ENCODE peak calls at places on chromosome 1, in seven cellular contexts. One of them, this sample, is unnamed.

GRCh38 chr1:147717051-147717705 is 43.2 kb downstream of the GJA5 start:
- DNase-seq in NCI-H748 treated with DMSO at 0.1 percent for 48 hours: peak; percentile 28
- DNase-seq in activated naive CD4-positive, alpha-beta T cell: no peak
- DNase-seq in activated T-cell treated with anti-CD3 and anti-CD28 coated beads for 1 hour: no peak
- DNase-seq in activated T-helper 1 cell treated with anti-CD3 and anti-CD28 coated beads, Interleukin-12 subunit alpha, Interleukin-12 subunit beta, Interleukin-2, Interleukin-4 antibody, amounts not matched to agents 30 ng/mL and 10 ng/mL and 1 ng/mL, durations not matched to agents 14 hours and 24 hours and 36 hours: no peak
- DNase-seq in kidney epithelial cell: peak; percentile 94
- DNase-seq in right lobe of liver: no peak
- DNase-seq in this sample: no peak

GRCh38 chr1:12383001-12383400 is 153.2 kb downstream of the VPS13D start:
- DNase-seq in NCI-H748 treated with DMSO at 0.1 percent for 48 hours: no peak
- DNase-seq in activated naive CD4-positive, alpha-beta T cell: no peak
- DNase-seq in activated T-cell treated with anti-CD3 and anti-CD28 coated beads for 1 hour: no peak
- DNase-seq in activated T-helper 1 cell treated with anti-CD3 and anti-CD28 coated beads, Interleukin-12 subunit alpha, Interleukin-12 subunit beta, Interleukin-2, Interleukin-4 antibody, amounts not matched to agents 30 ng/mL and 10 ng/mL and 1 ng/mL, durations not matched to agents 14 hours and 24 hours and 36 hours: no peak
- DNase-seq in kidney epithelial cell: no peak
- DNase-seq in right lobe of liver: no peak
- DNase-seq in this sample: no peak

GRCh38 chr1:31714442-31715096 is 10.8 kb upstream of the COL16A1 start:
- DNase-seq in NCI-H748 treated with DMSO at 0.1 percent for 48 hours: peak; percentile 35
- DNase-seq in activated naive CD4-positive, alpha-beta T cell: peak; percentile 23
- DNase-seq in activated T-cell treated with anti-CD3 and anti-CD28 coated beads for 1 hour: peak; percentile 21
- DNase-seq in activated T-helper 1 cell treated with anti-CD3 and anti-CD28 coated beads, Interleukin-12 subunit alpha, Interleukin-12 subunit beta, Interleukin-2, Interleukin-4 antibody, amounts not matched to agents 30 ng/mL and 10 ng/mL and 1 ng/mL, durations not matched to agents 14 hours and 24 hours and 36 hours: no peak
- DNase-seq in kidney epithelial cell: no peak
- DNase-seq in right lobe of liver: peak; percentile 40
- DNase-seq in this sample: no peak

GRCh38 chr1:230381564-230381963 is 44.6 kb downstream of the PGBD5 start:
- DNase-seq in NCI-H748 treated with DMSO at 0.1 percent for 48 hours: no peak
- DNase-seq in activated naive CD4-positive, alpha-beta T cell: no peak
- DNase-seq in activated T-cell treated with anti-CD3 and anti-CD28 coated beads for 1 hour: no peak
- DNase-seq in activated T-helper 1 cell treated with anti-CD3 and anti-CD28 coated beads, Interleukin-12 subunit alpha, Interleukin-12 subunit beta, Interleukin-2, Interleukin-4 antibody, amounts not matched to agents 30 ng/mL and 10 ng/mL and 1 ng/mL, durations not matched to agents 14 hours and 24 hours and 36 hours: no peak
- DNase-seq in kidney epithelial cell: no peak
- DNase-seq in right lobe of liver: no peak
- DNase-seq in this sample: no peak

GRCh38 chr1:115179397-115179835 is 90.1 kb upstream of the TSPAN2 start:
- DNase-seq in NCI-H748 treated with DMSO at 0.1 percent for 48 hours: no peak
- DNase-seq in activated naive CD4-positive, alpha-beta T cell: no peak
- DNase-seq in activated T-cell treated with anti-CD3 and anti-CD28 coated beads for 1 hour: no peak
- DNase-seq in activated T-helper 1 cell treated with anti-CD3 and anti-CD28 coated beads, Interleukin-12 subunit alpha, Interleukin-12 subunit beta, Interleukin-2, Interleukin-4 antibody, amounts not matched to agents 30 ng/mL and 10 ng/mL and 1 ng/mL, durations not matched to agents 14 hours and 24 hours and 36 hours: no peak
- DNase-seq in kidney epithelial cell: peak; percentile 94
- DNase-seq in right lobe of liver: peak; percentile 19
- DNase-seq in this sample: no peak

GRCh38 chr1:55812281-55812680 is 597.1 kb upstream of the USP24 start:
- DNase-seq in NCI-H748 treated with DMSO at 0.1 percent for 48 hours: no peak
- DNase-seq in activated naive CD4-positive, alpha-beta T cell: no peak
- DNase-seq in activated T-cell treated with anti-CD3 and anti-CD28 coated beads for 1 hour: no peak
- DNase-seq in activated T-helper 1 cell treated with anti-CD3 and anti-CD28 coated beads, Interleukin-12 subunit alpha, Interleukin-12 subunit beta, Interleukin-2, Interleukin-4 antibody, amounts not matched to agents 30 ng/mL and 10 ng/mL and 1 ng/mL, durations not matched to agents 14 hours and 24 hours and 36 hours: no peak
- DNase-seq in kidney epithelial cell: no peak
- DNase-seq in right lobe of liver: no peak
- DNase-seq in this sample: no peak

GRCh38 chr1:217535601-217536377 is 95.1 kb downstream of the GPATCH2 start:
- DNase-seq in NCI-H748 treated with DMSO at 0.1 percent for 48 hours: no peak
- DNase-seq in activated naive CD4-positive, alpha-beta T cell: no peak
- DNase-seq in activated T-cell treated with anti-CD3 and anti-CD28 coated beads for 1 hour: no peak
- DNase-seq in activated T-helper 1 cell treated with anti-CD3 and anti-CD28 coated beads, Interleukin-12 subunit alpha, Interleukin-12 subunit beta, Interleukin-2, Interleukin-4 antibody, amounts not matched to agents 30 ng/mL and 10 ng/mL and 1 ng/mL, durations not matched to agents 14 hours and 24 hours and 36 hours: no peak
- DNase-seq in kidney epithelial cell: peak; percentile 7
- DNase-seq in right lobe of liver: no peak
- DNase-seq in this sample: no peak

GRCh38 chr1:20281801-20282200 is 8.9 kb upstream of the VWA5B1 start:
- DNase-seq in NCI-H748 treated with DMSO at 0.1 percent for 48 hours: no peak
- DNase-seq in activated naive CD4-positive, alpha-beta T cell: no peak
- DNase-seq in activated T-cell treated with anti-CD3 and anti-CD28 coated beads for 1 hour: no peak
- DNase-seq in activated T-helper 1 cell treated with anti-CD3 and anti-CD28 coated beads, Interleukin-12 subunit alpha, Interleukin-12 subunit beta, Interleukin-2, Interleukin-4 antibody, amounts not matched to agents 30 ng/mL and 10 ng/mL and 1 ng/mL, durations not matched to agents 14 hours and 24 hours and 36 hours: no peak
- DNase-seq in kidney epithelial cell: peak; percentile 39
- DNase-seq in right lobe of liver: no peak
- DNase-seq in this sample: no peak

GRCh38 chr1:101238041-101238515 is 1.3 kb downstream of the S1PR1 start:
- DNase-seq in NCI-H748 treated with DMSO at 0.1 percent for 48 hours: peak; percentile 65
- DNase-seq in activated naive CD4-positive, alpha-beta T cell: peak; percentile 61
- DNase-seq in activated T-cell treated with anti-CD3 and anti-CD28 coated beads for 1 hour: peak; percentile 39
- DNase-seq in activated T-helper 1 cell treated with anti-CD3 and anti-CD28 coated beads, Interleukin-12 subunit alpha, Interleukin-12 subunit beta, Interleukin-2, Interleukin-4 antibody, amounts not matched to agents 30 ng/mL and 10 ng/mL and 1 ng/mL, durations not matched to agents 14 hours and 24 hours and 36 hours: peak; percentile 11
- DNase-seq in kidney epithelial cell: no peak
- DNase-seq in right lobe of liver: peak; percentile 39
- DNase-seq in this sample: no peak